ENCODE peak calls at places on chromosomes 11 and 22, in nine cellular contexts. O, I, V, M, C, P, G, N and F are unnamed samples.
A peak's percentile ranks its signal among the peaks of the same experiment; 100 is the strongest.

GRCh38 chr11:23320131-23320530 is 459.9 kb upstream of the CCDC179 start:
- DNase-seq in O (no peak), V (no peak), P (no peak), G (no peak), I (no peak), C (no peak), N (no peak), M (no peak), F (no peak)

GRCh38 chr11:35647535-35648092 is 15.0 kb upstream of the TRIM44 start:
- DNase-seq in C (no peak), V (no peak), G (no peak), O (no peak), N (no peak), P (no peak), I (no peak), M (no peak), F (no peak)

GRCh38 chr11:40514124-40514523 is 945.3 kb downstream of the LRRC4C start:
- DNase-seq in P (no peak), O (no peak), N (no peak), C (no peak), G (no peak), M (no peak), V (no peak), I (no peak), F (no peak)

GRCh38 chr11:8239536-8240228 is 24.0 kb downstream of the LMO1 start:
- DNase-seq in G (no peak), O (no peak), C (no peak), V (no peak), M (no peak), P (no peak), N (no peak), I (no peak), F (no peak)

GRCh38 chr11:6333112-6333511 is 12.8 kb upstream of the CAVIN3 start:
- DNase-seq in M (no peak), G (no peak), P (no peak), C (no peak), I (no peak), N (no peak), O (peak; percentile 48), V (peak; percentile 46), F (no peak)

GRCh38 chr22:17576475-17576874 is 13.2 kb downstream of the SLC25A18 start:
- DNase-seq in O (no peak), V (peak; percentile 65), P (no peak), N (no peak), M (no peak), I (no peak), C (no peak), G (peak; percentile 96), F (no peak)

GRCh38 chr11:19675397-19675796 is 37.2 kb upstream of the NAV2 start:
- DNase-seq in P (no peak), G (no peak), I (no peak), O (no peak), N (no peak), V (no peak), C (no peak), M (no peak), F (no peak)

GRCh38 chr11:107696140-107696539 is 15.7 kb downstream of the SLN start:
- DNase-seq in N (no peak), G (peak; percentile 86), O (no peak), I (no peak), V (peak; percentile 97), C (no peak), P (no peak), M (no peak), F (no peak)

GRCh38 chr11:17699157-17700114 is 19.9 kb upstream of the MYOD1 start:
- DNase-seq in O (no peak), M (no peak), C (no peak), I (no peak), P (peak; percentile 22), G (no peak), N (no peak), V (peak; percentile 34), F (no peak)

GRCh38 chr11:37459430-37459829 is 861.4 kb upstream of the RAG2 start:
- DNase-seq in G (no peak), V (no peak), P (no peak), N (no peak), I (no peak), O (no peak), C (no peak), M (no peak), F (no peak)

GRCh38 chr11:67482275-67482735 is 521 bp upstream of the AIP start:
- DNase-seq in C (no peak), O (no peak), I (no peak), P (no peak), G (no peak), M (no peak), V (no peak), N (no peak), F (no peak)

GRCh38 chr11:35082322-35083180 is 56.4 kb upstream of the CD44 start:
- DNase-seq in P (peak; percentile 93), G (peak; percentile 82), N (peak; percentile 84), O (no peak), M (peak; percentile 76), V (peak; percentile 83), I (no peak), C (peak; percentile 77), F (peak; percentile 89)

GRCh38 chr11:4551346-4551979 is 6.5 kb downstream of the OR52M1 start:
- DNase-seq in N (no peak), P (peak; percentile 32), O (no peak), C (no peak), I (no peak), V (peak; percentile 16), G (no peak), M (no peak), F (no peak)

GRCh38 chr22:46373166-46373565 is 37.7 kb downstream of the TRMU start:
- DNase-seq in V (no peak), O (no peak), I (no peak), P (no peak), C (no peak), N (no peak), M (no peak), G (no peak), F (no peak)

GRCh38 chr11:45751430-45751829 is 53.5 kb upstream of the SLC35C1 start:
- DNase-seq in V (no peak), G (no peak), C (no peak), P (no peak), O (no peak), M (no peak), I (no peak), N (no peak), F (no peak)

GRCh38 chr11:63903884-63904283 is 13.1 kb downstream of the RCOR2 start:
- DNase-seq in I (no peak), V (no peak), C (no peak), M (no peak), P (no peak), O (no peak), N (no peak), G (no peak), F (no peak)

GRCh38 chr22:42282252-42282942 is 11.9 kb upstream of the TCF20 start:
- DNase-seq in V (no peak), P (no peak), O (no peak), M (no peak), C (no peak), N (peak; percentile 14), G (no peak), I (no peak), F (no peak)

GRCh38 chr11:131704682-131705081 is 334.3 kb downstream of the NTM start:
- DNase-seq in C (no peak), P (no peak), I (no peak), G (no peak), V (no peak), O (no peak), N (no peak), M (no peak), F (no peak)

GRCh38 chr11:2296913-2297622 is 4.7 kb downstream of the C11orf21 start:
- DNase-seq in N (no peak), C (no peak), M (no peak), V (no peak), G (no peak), P (peak; percentile 3), I (no peak), O (no peak), F (peak; percentile 56)

GRCh38 chr11:130737041-130737830 is 179.0 kb downstream of the SNX19 start:
- DNase-seq in I (no peak), N (no peak), O (no peak), P (no peak), V (no peak), G (no peak), C (no peak), M (no peak), F (no peak)

GRCh38 chr11:34204396-34205279 is 99.2 kb downstream of the NAT10 start:
- DNase-seq in I (no peak), N (no peak), G (no peak), V (peak; percentile 63), O (no peak), M (no peak), C (no peak), P (no peak), F (no peak)